ENCODE peak calls at places on chromosomes 13 and 19, in ten cellular contexts. One of them, this sample, is unnamed.

GRCh38 chr19:18392417-18392816 is 5.0 kb downstream of the LRRC25 start:
- DNase-seq in brain microvascular endothelial cell: no peak
- DNase-seq in tibial artery: peak
- DNase-seq in EH: no peak
- DNase-seq in GM12878: no peak
- DNase-seq in fibroblast of the aortic adventitia: no peak
- DNase-seq in stromal cell of bone marrow: no peak
- DNase-seq in stimulated activated CD4-positive, alpha-beta T cell treated with anti-CD3 and anti-CD28 coated beads, Interleukin-1b, Interleukin-23, amount 100 ng/mL, for 1 hour: no peak
- DNase-seq in T-cell: no peak
- DNase-seq in activated gamma-delta T cell: no peak
- DNase-seq in this sample: no peak

GRCh38 chr19:7699422-7700127 is 2.4 kb downstream of the FCER2 start:
- DNase-seq in brain microvascular endothelial cell: no peak
- DNase-seq in tibial artery: no peak
- DNase-seq in EH: no peak
- DNase-seq in GM12878: peak
- DNase-seq in fibroblast of the aortic adventitia: peak
- DNase-seq in stromal cell of bone marrow: no peak
- DNase-seq in stimulated activated CD4-positive, alpha-beta T cell treated with anti-CD3 and anti-CD28 coated beads, Interleukin-1b, Interleukin-23, amount 100 ng/mL, for 1 hour: no peak
- DNase-seq in T-cell: no peak
- DNase-seq in activated gamma-delta T cell: no peak
- DNase-seq in this sample: no peak

GRCh38 chr19:48963371-48964204 is 1.5 kb upstream of the FTL start:
- DNase-seq in brain microvascular endothelial cell: no peak
- DNase-seq in tibial artery: peak
- DNase-seq in EH: peak
- DNase-seq in GM12878: no peak
- DNase-seq in fibroblast of the aortic adventitia: peak
- DNase-seq in stromal cell of bone marrow: no peak
- DNase-seq in stimulated activated CD4-positive, alpha-beta T cell treated with anti-CD3 and anti-CD28 coated beads, Interleukin-1b, Interleukin-23, amount 100 ng/mL, for 1 hour: peak
- DNase-seq in T-cell: no peak
- DNase-seq in activated gamma-delta T cell: peak
- DNase-seq in this sample: no peak

GRCh38 chr13:85236431-85236830 is 562.8 kb downstream of the SLITRK6 start:
- DNase-seq in brain microvascular endothelial cell: peak
- DNase-seq in tibial artery: no peak
- DNase-seq in EH: peak
- DNase-seq in GM12878: no peak
- DNase-seq in fibroblast of the aortic adventitia: peak
- DNase-seq in stromal cell of bone marrow: peak
- DNase-seq in stimulated activated CD4-positive, alpha-beta T cell treated with anti-CD3 and anti-CD28 coated beads, Interleukin-1b, Interleukin-23, amount 100 ng/mL, for 1 hour: no peak
- DNase-seq in T-cell: no peak
- DNase-seq in activated gamma-delta T cell: no peak
- DNase-seq in this sample: no peak

GRCh38 chr19:28960986-28961705 is 251.8 kb downstream of the UQCRFS1 start:
- DNase-seq in brain microvascular endothelial cell: peak
- DNase-seq in tibial artery: no peak
- DNase-seq in EH: peak
- DNase-seq in GM12878: no peak
- DNase-seq in fibroblast of the aortic adventitia: peak
- DNase-seq in stromal cell of bone marrow: peak
- DNase-seq in stimulated activated CD4-positive, alpha-beta T cell treated with anti-CD3 and anti-CD28 coated beads, Interleukin-1b, Interleukin-23, amount 100 ng/mL, for 1 hour: no peak
- DNase-seq in T-cell: no peak
- DNase-seq in activated gamma-delta T cell: no peak
- DNase-seq in this sample: no peak

GRCh38 chr13:30049692-30050091 is 199.3 kb upstream of the UBL3 start:
- DNase-seq in brain microvascular endothelial cell: no peak
- DNase-seq in tibial artery: no peak
- DNase-seq in EH: peak
- DNase-seq in GM12878: no peak
- DNase-seq in fibroblast of the aortic adventitia: no peak
- DNase-seq in stromal cell of bone marrow: no peak
- DNase-seq in stimulated activated CD4-positive, alpha-beta T cell treated with anti-CD3 and anti-CD28 coated beads, Interleukin-1b, Interleukin-23, amount 100 ng/mL, for 1 hour: no peak
- DNase-seq in T-cell: no peak
- DNase-seq in activated gamma-delta T cell: no peak
- DNase-seq in this sample: no peak

GRCh38 chr13:28819046-28819747 is 942 bp upstream of the MTUS2 start:
- DNase-seq in brain microvascular endothelial cell: no peak
- DNase-seq in tibial artery: no peak
- DNase-seq in EH: peak
- DNase-seq in GM12878: no peak
- DNase-seq in fibroblast of the aortic adventitia: peak
- DNase-seq in stromal cell of bone marrow: peak
- DNase-seq in stimulated activated CD4-positive, alpha-beta T cell treated with anti-CD3 and anti-CD28 coated beads, Interleukin-1b, Interleukin-23, amount 100 ng/mL, for 1 hour: no peak
- DNase-seq in T-cell: no peak
- DNase-seq in activated gamma-delta T cell: no peak
- DNase-seq in this sample: no peak

GRCh38 chr13:110799246-110800236 is 86.0 kb downstream of the ING1 start:
- DNase-seq in brain microvascular endothelial cell: peak
- DNase-seq in tibial artery: peak
- DNase-seq in EH: peak
- DNase-seq in GM12878: no peak
- DNase-seq in fibroblast of the aortic adventitia: peak
- DNase-seq in stromal cell of bone marrow: peak
- DNase-seq in stimulated activated CD4-positive, alpha-beta T cell treated with anti-CD3 and anti-CD28 coated beads, Interleukin-1b, Interleukin-23, amount 100 ng/mL, for 1 hour: no peak
- DNase-seq in T-cell: no peak
- DNase-seq in activated gamma-delta T cell: no peak
- DNase-seq in this sample: no peak

GRCh38 chr13:24624363-24624762 is 55.8 kb upstream of the ATP12A start:
- DNase-seq in brain microvascular endothelial cell: no peak
- DNase-seq in tibial artery: no peak
- DNase-seq in EH: no peak
- DNase-seq in GM12878: no peak
- DNase-seq in fibroblast of the aortic adventitia: no peak
- DNase-seq in stromal cell of bone marrow: no peak
- DNase-seq in stimulated activated CD4-positive, alpha-beta T cell treated with anti-CD3 and anti-CD28 coated beads, Interleukin-1b, Interleukin-23, amount 100 ng/mL, for 1 hour: no peak
- DNase-seq in T-cell: no peak
- DNase-seq in activated gamma-delta T cell: no peak
- DNase-seq in this sample: no peak

GRCh38 chr19:2719910-2720776 is 1.0 kb downstream of the DIRAS1 start:
- DNase-seq in brain microvascular endothelial cell: peak
- DNase-seq in tibial artery: no peak
- DNase-seq in EH: peak
- DNase-seq in GM12878: no peak
- DNase-seq in fibroblast of the aortic adventitia: peak
- DNase-seq in stromal cell of bone marrow: peak
- DNase-seq in stimulated activated CD4-positive, alpha-beta T cell treated with anti-CD3 and anti-CD28 coated beads, Interleukin-1b, Interleukin-23, amount 100 ng/mL, for 1 hour: no peak
- DNase-seq in T-cell: no peak
- DNase-seq in activated gamma-delta T cell: no peak
- DNase-seq in this sample: no peak

GRCh38 chr19:46976845-46977320 is 42.8 kb upstream of the NPAS1 start:
- DNase-seq in brain microvascular endothelial cell: peak
- DNase-seq in tibial artery: peak
- DNase-seq in EH: peak
- DNase-seq in GM12878: no peak
- DNase-seq in fibroblast of the aortic adventitia: peak
- DNase-seq in stromal cell of bone marrow: no peak
- DNase-seq in stimulated activated CD4-positive, alpha-beta T cell treated with anti-CD3 and anti-CD28 coated beads, Interleukin-1b, Interleukin-23, amount 100 ng/mL, for 1 hour: no peak
- DNase-seq in T-cell: no peak
- DNase-seq in activated gamma-delta T cell: no peak
- DNase-seq in this sample: no peak

GRCh38 chr13:110137677-110138008 is 169.3 kb downstream of the COL4A1 start:
- DNase-seq in brain microvascular endothelial cell: peak
- DNase-seq in tibial artery: no peak
- DNase-seq in EH: no peak
- DNase-seq in GM12878: no peak
- DNase-seq in fibroblast of the aortic adventitia: peak
- DNase-seq in stromal cell of bone marrow: no peak
- DNase-seq in stimulated activated CD4-positive, alpha-beta T cell treated with anti-CD3 and anti-CD28 coated beads, Interleukin-1b, Interleukin-23, amount 100 ng/mL, for 1 hour: no peak
- DNase-seq in T-cell: no peak
- DNase-seq in activated gamma-delta T cell: no peak
- DNase-seq in this sample: no peak

GRCh38 chr19:38596057-38596981 is 21.4 kb downstream of the MAP4K1 start:
- DNase-seq in brain microvascular endothelial cell: no peak
- DNase-seq in tibial artery: no peak
- DNase-seq in EH: peak
- DNase-seq in GM12878: no peak
- DNase-seq in fibroblast of the aortic adventitia: no peak
- DNase-seq in stromal cell of bone marrow: no peak
- DNase-seq in stimulated activated CD4-positive, alpha-beta T cell treated with anti-CD3 and anti-CD28 coated beads, Interleukin-1b, Interleukin-23, amount 100 ng/mL, for 1 hour: no peak
- DNase-seq in T-cell: no peak
- DNase-seq in activated gamma-delta T cell: no peak
- DNase-seq in this sample: no peak